ENCODE peak calls at places on chromosomes 16 and 17, in four cellular contexts. W is MCF 10A, Z is natural killer cell, D is neural crest cell. M is an unnamed sample.
A peak's percentile ranks its signal among the peaks of the same experiment; 100 is the strongest.

GRCh38 chr17:28385037-28385797 is 13.7 kb downstream of the SARM1 start:
- DNase-seq in W (no peak), Z (no peak), D (no peak), M (no peak)

GRCh38 chr17:17425591-17425990 is 51.2 kb upstream of the MED9 start:
- DNase-seq in W (no peak), Z (no peak), D (no peak), M (no peak)

GRCh38 chr17:17783121-17783824 is 53.5 kb downstream of the SREBF1 start:
- DNase-seq in W (peak; percentile 58), Z (peak; percentile 38), D (peak; percentile 33), M (peak; percentile 81)

GRCh38 chr16:69937465-69937951 is 13.6 kb upstream of the CLEC18A start:
- DNase-seq in W (no peak), Z (no peak), D (no peak), M (no peak)

GRCh38 chr17:80924111-80924806 is 67.4 kb upstream of the CHMP6 start:
- DNase-seq in W (no peak), Z (no peak), D (no peak), M (no peak)

GRCh38 chr16:7377231-7377630 is 44.6 kb downstream of the RBFOX1 start:
- DNase-seq in W (no peak), Z (no peak), D (no peak), M (no peak)

GRCh38 chr17:62964506-62964905 is 1.5 kb upstream of the TANC2 start:
- DNase-seq in W (no peak), Z (no peak), D (no peak), M (no peak)

GRCh38 chr17:73356561-73357170 is 44.9 kb upstream of the CDC42EP4 start:
- DNase-seq in W (no peak), Z (no peak), D (no peak), M (no peak)

GRCh38 chr16:68776821-68777485 is 39.9 kb downstream of the CDH1 start:
- DNase-seq in W (no peak), Z (no peak), D (no peak), M (no peak)

GRCh38 chr16:19601083-19601976 is 45.8 kb downstream of the VPS35L start:
- DNase-seq in W (peak; percentile 48), Z (no peak), D (peak; percentile 50), M (no peak)

GRCh38 chr17:81067331-81067730 is 32.4 kb downstream of the BAIAP2 start:
- DNase-seq in W (no peak), Z (no peak), D (no peak), M (no peak)

GRCh38 chr17:64580384-64581307 is 73.9 kb downstream of the CEP95 start:
- DNase-seq in W (no peak), Z (no peak), D (no peak), M (no peak)

GRCh38 chr17:66383353-66383752 is 80.9 kb downstream of the PRKCA start:
- DNase-seq in W (no peak), Z (no peak), D (no peak), M (no peak)

GRCh38 chr17:71379512-71379911 is 741.3 kb upstream of the SOX9 start:
- DNase-seq in W (no peak), Z (no peak), D (no peak), M (no peak)

GRCh38 chr16:79867425-79867997 is 267.0 kb upstream of the MAF start:
- DNase-seq in W (no peak), Z (no peak), D (no peak), M (no peak)

GRCh38 chr16:21628772-21629171 is 23.6 kb downstream of the IGSF6 start:
- DNase-seq in W (no peak), Z (no peak), D (no peak), M (no peak)

GRCh38 chr16:30561212-30561816 is 3.1 kb upstream of the ZNF764 start:
- DNase-seq in W (no peak), Z (no peak), D (no peak), M (no peak)

GRCh38 chr16:67249762-67250327 is 1.1 kb downstream of the SLC9A5 start:
- DNase-seq in W (no peak), Z (no peak), D (no peak), M (no peak)

GRCh38 chr17:44829558-44830358 is at the start of gene GJC1:
- DNase-seq in W (peak; percentile 29), Z (peak; percentile 16), D (peak; percentile 51), M (peak; percentile 74)

GRCh38 chr17:21277332-21277731 is 7.2 kb upstream of the MAP2K3 start:
- DNase-seq in W (no peak), Z (no peak), D (no peak), M (no peak)

GRCh38 chr17:16027708-16028584 is 28.3 kb downstream of the TTC19 start:
- DNase-seq in W (peak; percentile 93), Z (no peak), D (no peak), M (no peak)

GRCh38 chr17:9928601-9929341 is 23.7 kb upstream of the RCVRN start:
- DNase-seq in W (peak; percentile 76), Z (no peak), D (peak; percentile 37), M (no peak)

GRCh38 chr17:69540356-69540755 is 125.9 kb downstream of the MAP2K6 start:
- DNase-seq in W (no peak), Z (no peak), D (no peak), M (no peak)

GRCh38 chr16:13919330-13919682 is 648 bp upstream of the ERCC4 start:
- DNase-seq in W (peak; percentile 56), Z (no peak), D (no peak), M (no peak)

GRCh38 chr16:48101069-48101674 is 54.6 kb downstream of the ABCC12 start:
- DNase-seq in W (peak; percentile 55), Z (no peak), D (no peak), M (no peak)

GRCh38 chr17:55344514-55344997 is 77.1 kb downstream of the MMD start:
- DNase-seq in W (no peak), Z (no peak), D (no peak), M (no peak)

GRCh38 chr16:67246081-67246944 is 968 bp downstream of the FHOD1 start:
- DNase-seq in W (peak; percentile 89), Z (peak; percentile 59), D (peak; percentile 82), M (peak; percentile 89)

GRCh38 chr17:80263253-80264047 is 2.8 kb downstream of the RNF213 start:
- DNase-seq in W (no peak), Z (peak; percentile 72), D (no peak), M (no peak)

GRCh38 chr17:18234853-18235380 is 9.5 kb downstream of the LLGL1 start:
- DNase-seq in W (no peak), Z (no peak), D (no peak), M (no peak)

GRCh38 chr16:75351183-75351582 is 82.1 kb downstream of the CFDP1 start:
- DNase-seq in W (peak; percentile 69), Z (no peak), D (no peak), M (no peak)

GRCh38 chr16:12089492-12090161 is 113.1 kb downstream of the SNX29 start:
- DNase-seq in W (peak; percentile 36), Z (no peak), D (no peak), M (no peak)

GRCh38 chr16:85593503-85594195 is 19.5 kb upstream of the GSE1 start:
- DNase-seq in W (no peak), Z (no peak), D (no peak), M (no peak)

GRCh38 chr17:65801513-65801912 is 240.1 kb upstream of the AXIN2 start:
- DNase-seq in W (no peak), Z (no peak), D (no peak), M (no peak)

GRCh38 chr16:27641260-27641659 is 91.3 kb downstream of the KATNIP start:
- DNase-seq in W (no peak), Z (no peak), D (no peak), M (no peak)

GRCh38 chr17:12512712-12513355 is 152.9 kb upstream of the MYOCD start:
- DNase-seq in W (no peak), Z (no peak), D (no peak), M (no peak)
- TF ChIP-seq CTCF in W (no peak), Z (no peak), D (no peak), M (no peak)

GRCh38 chr17:51580869-51581268 is 320.5 kb downstream of the UTP18 start:
- DNase-seq in W (no peak), Z (no peak), D (no peak), M (no peak)

GRCh38 chr17:51588063-51588462 is 327.7 kb downstream of the UTP18 start:
- DNase-seq in W (no peak), Z (no peak), D (no peak), M (no peak)

GRCh38 chr17:51590071-51590470 is 329.7 kb downstream of the UTP18 start:
- DNase-seq in W (no peak), Z (no peak), D (no peak), M (no peak)

GRCh38 chr17:51585514-51586104 is 325.3 kb downstream of the UTP18 start:
- DNase-seq in W (peak; percentile 58), Z (no peak), D (peak; percentile 35), M (no peak)
- TF ChIP-seq CTCF in W (peak; percentile 55), Z (no peak), D (peak; percentile 68), M (peak; percentile 70)

GRCh38 chr17:3542410-3543088 is 15.1 kb downstream of the TRPV3 start:
- DNase-seq in W (no peak), Z (no peak), D (no peak), M (no peak)
- TF ChIP-seq CTCF in W (no peak), Z (no peak), D (no peak), M (no peak)

GRCh38 chr16:1341495-1342388 is 8.3 kb downstream of the BAIAP3 start:
- DNase-seq in W (no peak), Z (no peak), D (no peak), M (no peak)

GRCh38 chr16:1340730-1341494 is 7.5 kb downstream of the BAIAP3 start:
- DNase-seq in W (no peak), Z (no peak), D (no peak), M (no peak)

GRCh38 chr16:1344499-1344898 is 7.2 kb downstream of the TSR3 start:
- DNase-seq in W (no peak), Z (no peak), D (no peak), M (no peak)

GRCh38 chr16:1343428-1344242 is 8.0 kb downstream of the TSR3 start:
- DNase-seq in W (no peak), Z (no peak), D (no peak), M (no peak)

GRCh38 chr16:1342526-1343427 is 8.9 kb downstream of the TSR3 start:
- DNase-seq in W (peak; percentile 98), Z (peak; percentile 92), D (peak; percentile 89), M (peak; percentile 87)
- TF ChIP-seq CTCF in W (no peak), Z (no peak), D (no peak), M (no peak)

GRCh38 chr17:2375406-2375805 is 25.5 kb downstream of the MNT start:
- DNase-seq in W (no peak), Z (no peak), D (no peak), M (no peak)
- TF ChIP-seq CTCF in W (no peak), Z (no peak), D (no peak), M (no peak)

GRCh38 chr16:81552743-81553079 is 108.1 kb downstream of the CMIP start:
- DNase-seq in W (no peak), Z (no peak), D (no peak), M (no peak)
- TF ChIP-seq CTCF in W (no peak), Z (no peak), D (no peak), M (no peak)

GRCh38 chr16:53465606-53466290 is 31.5 kb downstream of the RBL2 start:
- DNase-seq in W (peak; percentile 85), Z (no peak), D (no peak), M (no peak)
- TF ChIP-seq CTCF in W (no peak), Z (no peak), D (no peak), M (no peak)

GRCh38 chr17:36761203-36761945 is 160.0 kb downstream of the MRM1 start:
- DNase-seq in W (no peak), Z (no peak), D (no peak), M (no peak)
- TF ChIP-seq CTCF in W (no peak), Z (no peak), D (no peak), M (no peak)

M was measured in type B pancreatic cell.